ENCODE peak calls at places on chromosomes 1 and 21, in ten cellular contexts. One of them, this sample, is unnamed. For H3K9me3, the result is how much of the 10 kb centered on the place peaks cover.

GRCh38 chr1:84103197-84103992 is 40.7 kb upstream of the PRKACB start:
- DNase-seq in neural progenitor cell: peak
- DNase-seq in mammary epithelial cell: peak
- DNase-seq in neuronal stem cell: peak
- DNase-seq in fibroblast of lung: peak
- DNase-seq in PC-9: peak
- DNase-seq in IMR-90: peak
- DNase-seq in GM23248: peak
- DNase-seq in astrocyte: peak
- DNase-seq in hepatocyte: peak
- DNase-seq in this sample: peak

GRCh38 chr1:167412920-167413319 is 105.4 kb downstream of the CD247 start:
- DNase-seq in neural progenitor cell: no peak
- DNase-seq in mammary epithelial cell: no peak
- DNase-seq in neuronal stem cell: no peak
- DNase-seq in fibroblast of lung: no peak
- DNase-seq in PC-9: no peak
- DNase-seq in IMR-90: no peak
- DNase-seq in GM23248: no peak
- DNase-seq in astrocyte: no peak
- DNase-seq in hepatocyte: no peak
- DNase-seq in this sample: no peak

GRCh38 chr1:92446546-92446945 is 40.2 kb downstream of the GFI1 start:
- DNase-seq in neural progenitor cell: no peak
- DNase-seq in mammary epithelial cell: peak
- DNase-seq in neuronal stem cell: no peak
- DNase-seq in fibroblast of lung: peak
- DNase-seq in PC-9: no peak
- DNase-seq in IMR-90: peak
- DNase-seq in GM23248: peak
- DNase-seq in astrocyte: peak
- DNase-seq in hepatocyte: peak
- DNase-seq in this sample: no peak

GRCh38 chr1:17358557-17358956 is 13.4 kb upstream of the PADI6 start:
- DNase-seq in neural progenitor cell: no peak
- DNase-seq in mammary epithelial cell: no peak
- DNase-seq in neuronal stem cell: no peak
- DNase-seq in fibroblast of lung: no peak
- DNase-seq in PC-9: no peak
- DNase-seq in IMR-90: no peak
- DNase-seq in GM23248: no peak
- DNase-seq in astrocyte: no peak
- DNase-seq in hepatocyte: no peak
- DNase-seq in this sample: no peak

GRCh38 chr1:17507916-17508315 is 31.6 kb upstream of the ARHGEF10L start:
- DNase-seq in neural progenitor cell: peak
- DNase-seq in mammary epithelial cell: no peak
- DNase-seq in neuronal stem cell: no peak
- DNase-seq in fibroblast of lung: no peak
- DNase-seq in PC-9: no peak
- DNase-seq in IMR-90: no peak
- DNase-seq in GM23248: peak
- DNase-seq in astrocyte: no peak
- DNase-seq in hepatocyte: no peak
- DNase-seq in this sample: no peak

GRCh38 chr1:28160677-28161328 is 15.7 kb downstream of the PTAFR start:
- DNase-seq in neural progenitor cell: no peak
- DNase-seq in mammary epithelial cell: peak
- DNase-seq in neuronal stem cell: no peak
- DNase-seq in fibroblast of lung: peak
- DNase-seq in PC-9: no peak
- DNase-seq in IMR-90: peak
- DNase-seq in GM23248: peak
- DNase-seq in astrocyte: peak
- DNase-seq in hepatocyte: no peak
- DNase-seq in this sample: no peak

GRCh38 chr1:201877877-201878339 is 10.8 kb upstream of the SHISA4 start:
- DNase-seq in neural progenitor cell: peak
- DNase-seq in mammary epithelial cell: peak
- DNase-seq in neuronal stem cell: peak
- DNase-seq in fibroblast of lung: peak
- DNase-seq in PC-9: peak
- DNase-seq in IMR-90: peak
- DNase-seq in GM23248: peak
- DNase-seq in astrocyte: peak
- DNase-seq in hepatocyte: peak
- DNase-seq in this sample: peak

GRCh38 chr1:184911103-184911502 is 63.2 kb downstream of the NIBAN1 start:
- DNase-seq in neural progenitor cell: no peak
- DNase-seq in mammary epithelial cell: no peak
- DNase-seq in neuronal stem cell: no peak
- DNase-seq in fibroblast of lung: no peak
- DNase-seq in PC-9: no peak
- DNase-seq in IMR-90: peak
- DNase-seq in GM23248: peak
- DNase-seq in astrocyte: no peak
- DNase-seq in hepatocyte: no peak
- DNase-seq in this sample: no peak

GRCh38 chr1:169538998-169539871 is 47.0 kb downstream of the F5 start:
- DNase-seq in neural progenitor cell: no peak
- DNase-seq in mammary epithelial cell: peak
- DNase-seq in neuronal stem cell: no peak
- DNase-seq in fibroblast of lung: peak
- DNase-seq in PC-9: peak
- DNase-seq in IMR-90: peak
- DNase-seq in GM23248: peak
- DNase-seq in astrocyte: peak
- DNase-seq in hepatocyte: peak
- DNase-seq in this sample: no peak

GRCh38 chr21:36150192-36150711 is 6.4 kb upstream of the DOP1B start:
- DNase-seq in neural progenitor cell: no peak
- DNase-seq in mammary epithelial cell: no peak
- DNase-seq in neuronal stem cell: no peak
- DNase-seq in fibroblast of lung: peak
- DNase-seq in PC-9: no peak
- DNase-seq in IMR-90: peak
- DNase-seq in GM23248: peak
- DNase-seq in astrocyte: peak
- DNase-seq in hepatocyte: no peak
- DNase-seq in this sample: peak

GRCh38 chr1:39458991-39459390 is 32.4 kb upstream of the BMP8A start:
- DNase-seq in neural progenitor cell: no peak
- DNase-seq in mammary epithelial cell: no peak
- DNase-seq in neuronal stem cell: no peak
- DNase-seq in fibroblast of lung: no peak
- DNase-seq in PC-9: no peak
- DNase-seq in IMR-90: no peak
- DNase-seq in GM23248: no peak
- DNase-seq in astrocyte: no peak
- DNase-seq in hepatocyte: no peak
- DNase-seq in this sample: no peak

GRCh38 chr1:5269901-5270300 is 615.5 kb downstream of the AJAP1 start:
- DNase-seq in neural progenitor cell: no peak
- DNase-seq in mammary epithelial cell: no peak
- DNase-seq in neuronal stem cell: no peak
- DNase-seq in fibroblast of lung: no peak
- DNase-seq in PC-9: no peak
- DNase-seq in IMR-90: no peak
- DNase-seq in GM23248: no peak
- DNase-seq in astrocyte: no peak
- DNase-seq in hepatocyte: no peak
- DNase-seq in this sample: no peak
- H2AFZ ChIP-seq in neural progenitor cell: no peak
- H2AFZ ChIP-seq in mammary epithelial cell: no peak
- H2AFZ ChIP-seq in neuronal stem cell: no peak
- H2AFZ ChIP-seq in fibroblast of lung: no peak
- H2AFZ ChIP-seq in PC-9: no peak
- H2AFZ ChIP-seq in IMR-90: no peak
- H2AFZ ChIP-seq in GM23248: no peak
- H2AFZ ChIP-seq in astrocyte: no peak
- H2AFZ ChIP-seq in hepatocyte: no peak
- H2AFZ ChIP-seq in this sample: no peak

GRCh38 chr1:102798718-102799117 is 309.6 kb downstream of the COL11A1 start:
- DNase-seq in neural progenitor cell: no peak
- DNase-seq in mammary epithelial cell: no peak
- DNase-seq in neuronal stem cell: no peak
- DNase-seq in fibroblast of lung: no peak
- DNase-seq in PC-9: no peak
- DNase-seq in IMR-90: no peak
- DNase-seq in GM23248: no peak
- DNase-seq in astrocyte: no peak
- DNase-seq in hepatocyte: no peak
- DNase-seq in this sample: no peak
- H3K9me3 ChIP-seq in neural progenitor cell: under half
- H3K9me3 ChIP-seq in mammary epithelial cell: under half
- H3K9me3 ChIP-seq in neuronal stem cell: under half
- H3K9me3 ChIP-seq in fibroblast of lung: under half
- H3K9me3 ChIP-seq in PC-9: under half
- H3K9me3 ChIP-seq in IMR-90: under half
- H3K9me3 ChIP-seq in GM23248: under half
- H3K9me3 ChIP-seq in astrocyte: under half
- H3K9me3 ChIP-seq in hepatocyte: under half
- H3K9me3 ChIP-seq in this sample: under half

GRCh38 chr1:228332797-228333738 is 73.6 kb downstream of the TRIM11 start:
- DNase-seq in neural progenitor cell: no peak
- DNase-seq in mammary epithelial cell: no peak
- DNase-seq in neuronal stem cell: no peak
- DNase-seq in fibroblast of lung: no peak
- DNase-seq in PC-9: no peak
- DNase-seq in IMR-90: no peak
- DNase-seq in GM23248: no peak
- DNase-seq in astrocyte: no peak
- DNase-seq in hepatocyte: no peak
- DNase-seq in this sample: no peak

GRCh38 chr1:228334226-228334935 is 72.3 kb downstream of the TRIM11 start:
- DNase-seq in neural progenitor cell: no peak
- DNase-seq in mammary epithelial cell: no peak
- DNase-seq in neuronal stem cell: no peak
- DNase-seq in fibroblast of lung: no peak
- DNase-seq in PC-9: no peak
- DNase-seq in IMR-90: no peak
- DNase-seq in GM23248: no peak
- DNase-seq in astrocyte: no peak
- DNase-seq in hepatocyte: no peak
- DNase-seq in this sample: no peak

GRCh38 chr1:228334954-228335353 is 71.7 kb downstream of the TRIM11 start:
- DNase-seq in neural progenitor cell: no peak
- DNase-seq in mammary epithelial cell: no peak
- DNase-seq in neuronal stem cell: no peak
- DNase-seq in fibroblast of lung: no peak
- DNase-seq in PC-9: no peak
- DNase-seq in IMR-90: no peak
- DNase-seq in GM23248: no peak
- DNase-seq in astrocyte: no peak
- DNase-seq in hepatocyte: no peak
- DNase-seq in this sample: no peak

GRCh38 chr1:228335406-228336307 is 71.0 kb downstream of the TRIM11 start:
- DNase-seq in neural progenitor cell: no peak
- DNase-seq in mammary epithelial cell: no peak
- DNase-seq in neuronal stem cell: no peak
- DNase-seq in fibroblast of lung: no peak
- DNase-seq in PC-9: no peak
- DNase-seq in IMR-90: no peak
- DNase-seq in GM23248: no peak
- DNase-seq in astrocyte: no peak
- DNase-seq in hepatocyte: no peak
- DNase-seq in this sample: no peak

DNA sequence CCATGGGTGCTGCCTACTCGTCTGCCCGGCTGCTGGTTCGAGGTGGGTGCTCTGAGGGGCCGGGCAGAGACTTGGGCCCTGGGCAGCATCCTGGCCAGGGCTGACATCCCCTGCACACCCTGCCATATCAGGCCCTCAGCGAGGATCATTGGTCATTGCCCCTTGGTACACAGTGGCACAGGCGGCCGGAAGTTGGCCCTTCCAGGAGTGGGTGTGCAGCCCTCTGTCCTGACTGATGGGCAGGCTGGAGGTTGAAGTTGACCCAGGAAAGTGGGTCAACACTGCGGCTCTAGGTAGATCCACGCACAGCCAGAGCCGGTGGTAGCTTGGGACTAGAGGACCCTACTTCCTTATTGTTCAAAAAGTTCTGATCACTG is 72.9 kb downstream of the TRIM11 start:
- DNase-seq in neural progenitor cell: no peak
- DNase-seq in mammary epithelial cell: no peak
- DNase-seq in neuronal stem cell: no peak
- DNase-seq in fibroblast of lung: no peak
- DNase-seq in PC-9: no peak
- DNase-seq in IMR-90: no peak
- DNase-seq in GM23248: no peak
- DNase-seq in astrocyte: no peak
- DNase-seq in hepatocyte: no peak
- DNase-seq in this sample: no peak
- H2AFZ ChIP-seq in neural progenitor cell: no peak
- H2AFZ ChIP-seq in mammary epithelial cell: no peak
- H2AFZ ChIP-seq in neuronal stem cell: no peak
- H2AFZ ChIP-seq in fibroblast of lung: no peak
- H2AFZ ChIP-seq in PC-9: no peak
- H2AFZ ChIP-seq in IMR-90: no peak
- H2AFZ ChIP-seq in GM23248: no peak
- H2AFZ ChIP-seq in astrocyte: no peak
- H2AFZ ChIP-seq in hepatocyte: no peak
- H2AFZ ChIP-seq in this sample: no peak

GRCh38 chr1:4561213-4561612 is 93.2 kb upstream of the AJAP1 start:
- DNase-seq in neural progenitor cell: peak
- DNase-seq in mammary epithelial cell: no peak
- DNase-seq in neuronal stem cell: no peak
- DNase-seq in fibroblast of lung: no peak
- DNase-seq in PC-9: no peak
- DNase-seq in IMR-90: no peak
- DNase-seq in GM23248: no peak
- DNase-seq in astrocyte: no peak
- DNase-seq in hepatocyte: peak
- DNase-seq in this sample: no peak

GRCh38 chr1:4563586-4563985 is 90.8 kb upstream of the AJAP1 start:
- DNase-seq in neural progenitor cell: no peak
- DNase-seq in mammary epithelial cell: no peak
- DNase-seq in neuronal stem cell: no peak
- DNase-seq in fibroblast of lung: no peak
- DNase-seq in PC-9: no peak
- DNase-seq in IMR-90: no peak
- DNase-seq in GM23248: no peak
- DNase-seq in astrocyte: no peak
- DNase-seq in hepatocyte: no peak
- DNase-seq in this sample: no peak

GRCh38 chr1:4565169-4565568 is 89.2 kb upstream of the AJAP1 start:
- DNase-seq in neural progenitor cell: no peak
- DNase-seq in mammary epithelial cell: no peak
- DNase-seq in neuronal stem cell: no peak
- DNase-seq in fibroblast of lung: no peak
- DNase-seq in PC-9: no peak
- DNase-seq in IMR-90: no peak
- DNase-seq in GM23248: no peak
- DNase-seq in astrocyte: no peak
- DNase-seq in hepatocyte: no peak
- DNase-seq in this sample: no peak

GRCh38 chr1:4564083-4564482 is 90.3 kb upstream of the AJAP1 start:
- DNase-seq in neural progenitor cell: no peak
- DNase-seq in mammary epithelial cell: no peak
- DNase-seq in neuronal stem cell: no peak
- DNase-seq in fibroblast of lung: no peak
- DNase-seq in PC-9: no peak
- DNase-seq in IMR-90: no peak
- DNase-seq in GM23248: no peak
- DNase-seq in astrocyte: no peak
- DNase-seq in hepatocyte: no peak
- DNase-seq in this sample: no peak

GRCh38 chr1:4562321-4562720 is 92.1 kb upstream of the AJAP1 start:
- DNase-seq in neural progenitor cell: no peak
- DNase-seq in mammary epithelial cell: no peak
- DNase-seq in neuronal stem cell: no peak
- DNase-seq in fibroblast of lung: no peak
- DNase-seq in PC-9: no peak
- DNase-seq in IMR-90: no peak
- DNase-seq in GM23248: no peak
- DNase-seq in astrocyte: no peak
- DNase-seq in hepatocyte: no peak
- DNase-seq in this sample: no peak
- H3K9me3 ChIP-seq in neural progenitor cell: under half
- H3K9me3 ChIP-seq in mammary epithelial cell: under half
- H3K9me3 ChIP-seq in neuronal stem cell: under half
- H3K9me3 ChIP-seq in fibroblast of lung: under half
- H3K9me3 ChIP-seq in PC-9: under half
- H3K9me3 ChIP-seq in IMR-90: under half
- H3K9me3 ChIP-seq in GM23248: under half
- H3K9me3 ChIP-seq in astrocyte: under half
- H3K9me3 ChIP-seq in hepatocyte: under half
- H3K9me3 ChIP-seq in this sample: under half

This sample was measured in DND-41.